ENCODE peak calls at places on chromosomes 12 and 14, in ten cellular contexts. One of them, this sample, is unnamed.

GRCh38 chr12:5379737-5380496 is 52.0 kb upstream of the NTF3 start:
- DNase-seq in glutamatergic neuron: no peak
- DNase-seq in GM10248: no peak
- DNase-seq in fibroblast of lung: no peak
- DNase-seq in A549: no peak
- DNase-seq in neural crest cell: no peak
- DNase-seq in fibroblast of mammary gland: no peak
- DNase-seq in HFF-Myc: no peak
- DNase-seq in breast epithelium: no peak
- DNase-seq in osteocyte: no peak
- DNase-seq in this sample: no peak

GRCh38 chr14:77832301-77832700 is 32.4 kb downstream of the ADCK1 start:
- DNase-seq in breast epithelium: no peak
- DNase-seq in osteocyte: no peak
- DNase-seq in A549: no peak
- DNase-seq in GM10248: no peak
- DNase-seq in neural crest cell: no peak
- DNase-seq in HFF-Myc: no peak
- DNase-seq in fibroblast of lung: no peak
- DNase-seq in fibroblast of mammary gland: no peak
- DNase-seq in glutamatergic neuron: no peak
- DNase-seq in this sample: no peak

GRCh38 chr14:86961106-86961716 is 1031.8 kb downstream of the GALC start:
- DNase-seq in osteocyte: no peak
- DNase-seq in neural crest cell: no peak
- DNase-seq in fibroblast of mammary gland: peak
- DNase-seq in fibroblast of lung: peak
- DNase-seq in HFF-Myc: no peak
- DNase-seq in breast epithelium: no peak
- DNase-seq in glutamatergic neuron: no peak
- DNase-seq in A549: peak
- DNase-seq in GM10248: no peak
- DNase-seq in this sample: no peak

GRCh38 chr12:3398196-3398789 is 92.7 kb upstream of the PRMT8 start:
- DNase-seq in GM10248: peak
- DNase-seq in neural crest cell: no peak
- DNase-seq in fibroblast of lung: no peak
- DNase-seq in osteocyte: no peak
- DNase-seq in A549: no peak
- DNase-seq in breast epithelium: no peak
- DNase-seq in fibroblast of mammary gland: no peak
- DNase-seq in glutamatergic neuron: no peak
- DNase-seq in HFF-Myc: no peak
- DNase-seq in this sample: no peak

GRCh38 chr12:112813836-112814235 is 22.3 kb downstream of the RPH3A start:
- DNase-seq in fibroblast of lung: no peak
- DNase-seq in HFF-Myc: no peak
- DNase-seq in A549: no peak
- DNase-seq in neural crest cell: no peak
- DNase-seq in GM10248: no peak
- DNase-seq in breast epithelium: no peak
- DNase-seq in fibroblast of mammary gland: no peak
- DNase-seq in glutamatergic neuron: no peak
- DNase-seq in osteocyte: peak
- DNase-seq in this sample: no peak

GRCh38 chr12:21918456-21918855 is 22.8 kb downstream of the ABCC9 start:
- DNase-seq in HFF-Myc: no peak
- DNase-seq in fibroblast of lung: no peak
- DNase-seq in fibroblast of mammary gland: no peak
- DNase-seq in breast epithelium: no peak
- DNase-seq in neural crest cell: no peak
- DNase-seq in A549: no peak
- DNase-seq in osteocyte: no peak
- DNase-seq in GM10248: no peak
- DNase-seq in glutamatergic neuron: no peak
- DNase-seq in this sample: no peak

GRCh38 chr12:101697930-101698781 is 716 bp downstream of the CHPT1 start:
- DNase-seq in neural crest cell: peak
- DNase-seq in osteocyte: peak
- DNase-seq in fibroblast of lung: peak
- DNase-seq in glutamatergic neuron: no peak
- DNase-seq in fibroblast of mammary gland: peak
- DNase-seq in GM10248: peak
- DNase-seq in breast epithelium: no peak
- DNase-seq in A549: peak
- DNase-seq in HFF-Myc: no peak
- DNase-seq in this sample: no peak

GRCh38 chr14:35414365-35414764 is 9.8 kb upstream of the NFKBIA start:
- DNase-seq in glutamatergic neuron: no peak
- DNase-seq in fibroblast of lung: no peak
- DNase-seq in fibroblast of mammary gland: no peak
- DNase-seq in neural crest cell: no peak
- DNase-seq in breast epithelium: no peak
- DNase-seq in GM10248: no peak
- DNase-seq in A549: no peak
- DNase-seq in HFF-Myc: no peak
- DNase-seq in osteocyte: no peak
- DNase-seq in this sample: no peak

GRCh38 chr12:77116277-77116676 is 50.9 kb upstream of the E2F7 start:
- DNase-seq in glutamatergic neuron: no peak
- DNase-seq in fibroblast of mammary gland: peak
- DNase-seq in fibroblast of lung: peak
- DNase-seq in GM10248: no peak
- DNase-seq in neural crest cell: no peak
- DNase-seq in HFF-Myc: peak
- DNase-seq in A549: no peak
- DNase-seq in osteocyte: no peak
- DNase-seq in breast epithelium: no peak
- DNase-seq in this sample: no peak

GRCh38 chr14:74941676-74942097 is 13.7 kb downstream of the PGF start:
- DNase-seq in glutamatergic neuron: no peak
- DNase-seq in GM10248: peak
- DNase-seq in HFF-Myc: no peak
- DNase-seq in fibroblast of lung: peak
- DNase-seq in osteocyte: no peak
- DNase-seq in fibroblast of mammary gland: peak
- DNase-seq in A549: no peak
- DNase-seq in neural crest cell: no peak
- DNase-seq in breast epithelium: no peak
- DNase-seq in this sample: no peak

GRCh38 chr14:29937116-29937515 is 9.5 kb upstream of the PRKD1 start:
- DNase-seq in breast epithelium: no peak
- DNase-seq in glutamatergic neuron: no peak
- DNase-seq in A549: peak
- DNase-seq in GM10248: no peak
- DNase-seq in neural crest cell: no peak
- DNase-seq in fibroblast of lung: no peak
- DNase-seq in HFF-Myc: no peak
- DNase-seq in osteocyte: no peak
- DNase-seq in fibroblast of mammary gland: peak
- DNase-seq in this sample: no peak

GRCh38 chr14:104246401-104247335 is 108.3 kb downstream of the KIF26A start:
- DNase-seq in GM10248: no peak
- DNase-seq in fibroblast of mammary gland: no peak
- DNase-seq in glutamatergic neuron: no peak
- DNase-seq in A549: no peak
- DNase-seq in fibroblast of lung: no peak
- DNase-seq in osteocyte: peak
- DNase-seq in HFF-Myc: no peak
- DNase-seq in neural crest cell: no peak
- DNase-seq in breast epithelium: no peak
- DNase-seq in this sample: no peak

GRCh38 chr12:64824500-64825142 is at the start of gene TBC1D30:
- DNase-seq in glutamatergic neuron: peak
- DNase-seq in HFF-Myc: no peak
- DNase-seq in fibroblast of mammary gland: no peak
- DNase-seq in neural crest cell: peak
- DNase-seq in breast epithelium: no peak
- DNase-seq in GM10248: peak
- DNase-seq in fibroblast of lung: no peak
- DNase-seq in osteocyte: peak
- DNase-seq in A549: no peak
- DNase-seq in this sample: no peak

GRCh38 chr12:124184456-124184855 is 110.4 kb upstream of the RFLNA start:
- DNase-seq in breast epithelium: no peak
- DNase-seq in glutamatergic neuron: no peak
- DNase-seq in neural crest cell: no peak
- DNase-seq in A549: no peak
- DNase-seq in fibroblast of lung: no peak
- DNase-seq in HFF-Myc: no peak
- DNase-seq in fibroblast of mammary gland: no peak
- DNase-seq in osteocyte: no peak
- DNase-seq in GM10248: no peak
- DNase-seq in this sample: no peak
- TF ChIP-seq CTCF in breast epithelium: no peak
- TF ChIP-seq CTCF in glutamatergic neuron: no peak
- TF ChIP-seq CTCF in neural crest cell: no peak
- TF ChIP-seq CTCF in A549: no peak
- TF ChIP-seq CTCF in fibroblast of lung: no peak
- TF ChIP-seq CTCF in HFF-Myc: no peak
- TF ChIP-seq CTCF in fibroblast of mammary gland: no peak
- TF ChIP-seq CTCF in osteocyte: no peak
- TF ChIP-seq CTCF in GM10248: no peak
- TF ChIP-seq CTCF in this sample: no peak

GRCh38 chr12:48536602-48537001 is 11.2 kb downstream of the OR8S1 start:
- DNase-seq in HFF-Myc: no peak
- DNase-seq in neural crest cell: no peak
- DNase-seq in breast epithelium: no peak
- DNase-seq in A549: no peak
- DNase-seq in fibroblast of lung: no peak
- DNase-seq in GM10248: no peak
- DNase-seq in fibroblast of mammary gland: no peak
- DNase-seq in osteocyte: no peak
- DNase-seq in glutamatergic neuron: no peak
- DNase-seq in this sample: no peak

DNA sequence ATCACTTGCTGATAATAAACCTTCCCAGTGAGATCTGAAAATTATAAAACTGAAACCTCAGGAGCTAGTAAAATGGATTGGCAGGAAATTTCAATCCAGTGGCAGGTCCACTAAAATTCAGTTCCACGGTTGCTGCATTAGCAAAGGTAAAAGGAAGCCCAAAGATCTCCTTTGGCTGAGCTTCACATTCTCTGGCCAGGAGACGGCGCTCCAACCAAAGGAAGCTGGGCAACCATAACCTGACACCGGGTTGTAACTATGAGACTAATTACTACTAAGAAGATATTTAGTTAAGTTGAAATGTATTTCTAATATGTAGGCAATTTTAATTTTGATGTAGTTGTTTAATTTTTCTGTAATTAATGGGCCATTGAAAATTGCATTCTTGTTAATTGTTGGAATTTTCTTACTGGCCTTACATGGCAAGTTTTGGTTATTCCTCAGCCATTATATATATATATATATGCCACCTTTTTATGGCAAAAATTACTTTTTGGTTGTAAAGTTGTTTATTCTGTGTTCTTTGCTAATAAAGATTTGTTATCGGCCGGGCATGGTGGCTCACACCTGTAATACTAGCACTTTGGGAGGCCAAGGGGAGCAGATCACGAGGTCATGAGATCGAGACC is 17.0 kb downstream of the OR8S1 start:
- DNase-seq in A549: peak
- DNase-seq in breast epithelium: no peak
- DNase-seq in osteocyte: no peak
- DNase-seq in HFF-Myc: peak
- DNase-seq in fibroblast of lung: peak
- DNase-seq in GM10248: peak
- DNase-seq in neural crest cell: peak
- DNase-seq in glutamatergic neuron: peak
- DNase-seq in fibroblast of mammary gland: peak
- DNase-seq in this sample: no peak
- TF ChIP-seq CTCF in A549: peak
- TF ChIP-seq CTCF in breast epithelium: no peak
- TF ChIP-seq CTCF in osteocyte: peak
- TF ChIP-seq CTCF in HFF-Myc: peak
- TF ChIP-seq CTCF in fibroblast of lung: peak
- TF ChIP-seq CTCF in GM10248: peak
- TF ChIP-seq CTCF in neural crest cell: peak
- TF ChIP-seq CTCF in glutamatergic neuron: no peak
- TF ChIP-seq CTCF in fibroblast of mammary gland: peak
- TF ChIP-seq CTCF in this sample: no peak

GRCh38 chr14:100147691-100148464 is 11.6 kb downstream of the DEGS2 start:
- DNase-seq in HFF-Myc: no peak
- DNase-seq in fibroblast of lung: no peak
- DNase-seq in GM10248: no peak
- DNase-seq in neural crest cell: no peak
- DNase-seq in A549: no peak
- DNase-seq in breast epithelium: no peak
- DNase-seq in fibroblast of mammary gland: no peak
- DNase-seq in osteocyte: no peak
- DNase-seq in glutamatergic neuron: no peak
- DNase-seq in this sample: no peak

GRCh38 chr14:100144996-100145646 is 14.3 kb downstream of the DEGS2 start:
- DNase-seq in GM10248: no peak
- DNase-seq in neural crest cell: no peak
- DNase-seq in A549: no peak
- DNase-seq in HFF-Myc: no peak
- DNase-seq in fibroblast of mammary gland: no peak
- DNase-seq in osteocyte: no peak
- DNase-seq in breast epithelium: no peak
- DNase-seq in fibroblast of lung: no peak
- DNase-seq in glutamatergic neuron: no peak
- DNase-seq in this sample: no peak

GRCh38 chr14:100147181-100147631 is 12.2 kb downstream of the DEGS2 start:
- DNase-seq in GM10248: peak
- DNase-seq in osteocyte: no peak
- DNase-seq in fibroblast of lung: no peak
- DNase-seq in fibroblast of mammary gland: no peak
- DNase-seq in neural crest cell: no peak
- DNase-seq in breast epithelium: no peak
- DNase-seq in HFF-Myc: no peak
- DNase-seq in glutamatergic neuron: no peak
- DNase-seq in A549: no peak
- DNase-seq in this sample: no peak

GRCh38 chr14:100145682-100146464 is 13.6 kb downstream of the DEGS2 start:
- DNase-seq in neural crest cell: no peak
- DNase-seq in osteocyte: no peak
- DNase-seq in glutamatergic neuron: no peak
- DNase-seq in fibroblast of mammary gland: no peak
- DNase-seq in fibroblast of lung: no peak
- DNase-seq in GM10248: no peak
- DNase-seq in HFF-Myc: no peak
- DNase-seq in breast epithelium: no peak
- DNase-seq in A549: no peak
- DNase-seq in this sample: no peak

GRCh38 chr14:100146548-100147091 is 12.8 kb downstream of the DEGS2 start:
- DNase-seq in GM10248: no peak
- DNase-seq in HFF-Myc: no peak
- DNase-seq in neural crest cell: no peak
- DNase-seq in fibroblast of lung: no peak
- DNase-seq in breast epithelium: no peak
- DNase-seq in A549: no peak
- DNase-seq in glutamatergic neuron: no peak
- DNase-seq in fibroblast of mammary gland: no peak
- DNase-seq in osteocyte: no peak
- DNase-seq in this sample: no peak
- TF ChIP-seq CTCF in GM10248: peak
- TF ChIP-seq CTCF in HFF-Myc: no peak
- TF ChIP-seq CTCF in neural crest cell: no peak
- TF ChIP-seq CTCF in fibroblast of lung: no peak
- TF ChIP-seq CTCF in breast epithelium: no peak
- TF ChIP-seq CTCF in A549: no peak
- TF ChIP-seq CTCF in glutamatergic neuron: no peak
- TF ChIP-seq CTCF in fibroblast of mammary gland: no peak
- TF ChIP-seq CTCF in osteocyte: no peak
- TF ChIP-seq CTCF in this sample: no peak

GRCh38 chr14:24411468-24412454 is 13.0 kb downstream of the NYNRIN start:
- DNase-seq in A549: peak
- DNase-seq in fibroblast of lung: peak
- DNase-seq in breast epithelium: no peak
- DNase-seq in fibroblast of mammary gland: peak
- DNase-seq in neural crest cell: no peak
- DNase-seq in GM10248: peak
- DNase-seq in HFF-Myc: no peak
- DNase-seq in glutamatergic neuron: peak
- DNase-seq in osteocyte: no peak
- DNase-seq in this sample: no peak
- TF ChIP-seq CTCF in A549: peak
- TF ChIP-seq CTCF in fibroblast of lung: peak
- TF ChIP-seq CTCF in breast epithelium: no peak
- TF ChIP-seq CTCF in fibroblast of mammary gland: peak
- TF ChIP-seq CTCF in neural crest cell: peak
- TF ChIP-seq CTCF in GM10248: peak
- TF ChIP-seq CTCF in HFF-Myc: peak
- TF ChIP-seq CTCF in glutamatergic neuron: peak
- TF ChIP-seq CTCF in osteocyte: peak
- TF ChIP-seq CTCF in this sample: peak

This sample was measured in omental fat pad.